ENCODE peak calls at places on chromosomes 2 and 18, in ten cellular contexts. One of them, this sample, is unnamed.

GRCh38 chr2:2742745-2743144 is 411.7 kb upstream of the MYT1L start:
- DNase-seq in ovary: no peak
- DNase-seq in HCT116: no peak
- DNase-seq in upper lobe of right lung: no peak
- DNase-seq in naive thymus-derived CD4-positive, alpha-beta T cell: no peak
- DNase-seq in stomach: no peak
- DNase-seq in fibroblast of lung: no peak
- DNase-seq in CD4-positive, CD25-positive, alpha-beta regulatory T cell: no peak
- DNase-seq in fibroblast of mammary gland: no peak
- DNase-seq in choroid plexus epithelial cell: no peak
- DNase-seq in this sample: no peak

GRCh38 chr2:271917-272316 is 7.2 kb downstream of the ACP1 start:
- DNase-seq in naive thymus-derived CD4-positive, alpha-beta T cell: no peak
- DNase-seq in ovary: no peak
- DNase-seq in choroid plexus epithelial cell: no peak
- DNase-seq in fibroblast of lung: no peak
- DNase-seq in upper lobe of right lung: no peak
- DNase-seq in fibroblast of mammary gland: no peak
- DNase-seq in stomach: no peak
- DNase-seq in CD4-positive, CD25-positive, alpha-beta regulatory T cell: no peak
- DNase-seq in HCT116: no peak
- DNase-seq in this sample: no peak

GRCh38 chr18:32530947-32531651 is 60.4 kb upstream of the GAREM1 start:
- DNase-seq in ovary: no peak
- DNase-seq in choroid plexus epithelial cell: peak
- DNase-seq in fibroblast of lung: peak
- DNase-seq in naive thymus-derived CD4-positive, alpha-beta T cell: peak
- DNase-seq in upper lobe of right lung: no peak
- DNase-seq in HCT116: no peak
- DNase-seq in stomach: no peak
- DNase-seq in fibroblast of mammary gland: peak
- DNase-seq in CD4-positive, CD25-positive, alpha-beta regulatory T cell: no peak
- DNase-seq in this sample: no peak

GRCh38 chr2:182324665-182325064 is 102.2 kb downstream of the PDE1A start:
- DNase-seq in ovary: no peak
- DNase-seq in choroid plexus epithelial cell: peak
- DNase-seq in fibroblast of lung: peak
- DNase-seq in HCT116: no peak
- DNase-seq in stomach: no peak
- DNase-seq in upper lobe of right lung: no peak
- DNase-seq in CD4-positive, CD25-positive, alpha-beta regulatory T cell: no peak
- DNase-seq in fibroblast of mammary gland: peak
- DNase-seq in naive thymus-derived CD4-positive, alpha-beta T cell: no peak
- DNase-seq in this sample: no peak

GRCh38 chr2:216740557-216741222 is 45.3 kb upstream of the IGFBP5 start:
- DNase-seq in CD4-positive, CD25-positive, alpha-beta regulatory T cell: no peak
- DNase-seq in fibroblast of mammary gland: peak
- DNase-seq in ovary: peak
- DNase-seq in HCT116: no peak
- DNase-seq in choroid plexus epithelial cell: peak
- DNase-seq in upper lobe of right lung: no peak
- DNase-seq in naive thymus-derived CD4-positive, alpha-beta T cell: no peak
- DNase-seq in stomach: no peak
- DNase-seq in fibroblast of lung: peak
- DNase-seq in this sample: no peak

GRCh38 chr2:70672990-70673647 is 94.9 kb downstream of the ADD2 start:
- DNase-seq in choroid plexus epithelial cell: no peak
- DNase-seq in CD4-positive, CD25-positive, alpha-beta regulatory T cell: no peak
- DNase-seq in HCT116: no peak
- DNase-seq in naive thymus-derived CD4-positive, alpha-beta T cell: no peak
- DNase-seq in fibroblast of lung: no peak
- DNase-seq in ovary: no peak
- DNase-seq in stomach: no peak
- DNase-seq in upper lobe of right lung: no peak
- DNase-seq in fibroblast of mammary gland: no peak
- DNase-seq in this sample: no peak

GRCh38 chr2:191246820-191247380 is 1.7 kb downstream of the MYO1B start:
- DNase-seq in stomach: no peak
- DNase-seq in upper lobe of right lung: no peak
- DNase-seq in fibroblast of lung: peak
- DNase-seq in naive thymus-derived CD4-positive, alpha-beta T cell: no peak
- DNase-seq in ovary: no peak
- DNase-seq in HCT116: no peak
- DNase-seq in CD4-positive, CD25-positive, alpha-beta regulatory T cell: no peak
- DNase-seq in choroid plexus epithelial cell: peak
- DNase-seq in fibroblast of mammary gland: no peak
- DNase-seq in this sample: no peak

GRCh38 chr18:62881509-62882016 is 166.2 kb downstream of the PHLPP1 start:
- DNase-seq in CD4-positive, CD25-positive, alpha-beta regulatory T cell: no peak
- DNase-seq in fibroblast of lung: peak
- DNase-seq in naive thymus-derived CD4-positive, alpha-beta T cell: no peak
- DNase-seq in stomach: no peak
- DNase-seq in fibroblast of mammary gland: peak
- DNase-seq in ovary: no peak
- DNase-seq in choroid plexus epithelial cell: peak
- DNase-seq in HCT116: peak
- DNase-seq in upper lobe of right lung: no peak
- DNase-seq in this sample: no peak

GRCh38 chr2:55116966-55117365 is 66.7 kb upstream of the RTN4 start:
- DNase-seq in fibroblast of mammary gland: no peak
- DNase-seq in stomach: no peak
- DNase-seq in fibroblast of lung: no peak
- DNase-seq in upper lobe of right lung: no peak
- DNase-seq in HCT116: no peak
- DNase-seq in choroid plexus epithelial cell: no peak
- DNase-seq in CD4-positive, CD25-positive, alpha-beta regulatory T cell: no peak
- DNase-seq in ovary: no peak
- DNase-seq in naive thymus-derived CD4-positive, alpha-beta T cell: no peak
- DNase-seq in this sample: no peak

DNA sequence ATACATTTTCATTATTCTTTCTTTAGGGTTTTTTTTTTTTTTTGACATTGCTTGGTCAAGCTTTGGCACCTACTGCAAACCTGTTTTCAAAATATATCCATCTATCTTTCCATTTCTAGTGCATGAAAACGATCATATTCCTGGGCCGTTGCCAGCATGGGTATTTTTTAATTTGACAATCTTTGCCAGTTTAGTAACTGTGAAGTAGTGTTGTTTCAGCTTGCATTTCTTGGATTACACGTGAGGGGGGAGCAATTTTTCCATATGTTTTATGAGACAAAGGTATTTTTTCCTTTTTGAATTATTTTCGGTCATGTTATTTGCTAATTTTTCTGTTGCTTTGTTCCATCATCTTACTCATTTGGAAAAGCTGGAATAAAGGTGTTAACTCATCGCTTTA is 40.9 kb downstream of the TSHZ1 start:
- DNase-seq in upper lobe of right lung: no peak
- DNase-seq in stomach: no peak
- DNase-seq in choroid plexus epithelial cell: no peak
- DNase-seq in ovary: no peak
- DNase-seq in HCT116: no peak
- DNase-seq in CD4-positive, CD25-positive, alpha-beta regulatory T cell: no peak
- DNase-seq in fibroblast of mammary gland: no peak
- DNase-seq in fibroblast of lung: no peak
- DNase-seq in naive thymus-derived CD4-positive, alpha-beta T cell: no peak
- DNase-seq in this sample: no peak
- H3K4me3 ChIP-seq in upper lobe of right lung: no peak
- H3K4me3 ChIP-seq in stomach: no peak
- H3K4me3 ChIP-seq in choroid plexus epithelial cell: no peak
- H3K4me3 ChIP-seq in ovary: no peak
- H3K4me3 ChIP-seq in HCT116: no peak
- H3K4me3 ChIP-seq in CD4-positive, CD25-positive, alpha-beta regulatory T cell: no peak
- H3K4me3 ChIP-seq in fibroblast of mammary gland: no peak
- H3K4me3 ChIP-seq in fibroblast of lung: no peak
- H3K4me3 ChIP-seq in naive thymus-derived CD4-positive, alpha-beta T cell: no peak
- H3K4me3 ChIP-seq in this sample: no peak

GRCh38 chr2:12043131-12043530 is 296.7 kb downstream of the LPIN1 start:
- DNase-seq in upper lobe of right lung: no peak
- DNase-seq in CD4-positive, CD25-positive, alpha-beta regulatory T cell: no peak
- DNase-seq in stomach: no peak
- DNase-seq in ovary: no peak
- DNase-seq in choroid plexus epithelial cell: no peak
- DNase-seq in fibroblast of mammary gland: no peak
- DNase-seq in fibroblast of lung: no peak
- DNase-seq in naive thymus-derived CD4-positive, alpha-beta T cell: no peak
- DNase-seq in HCT116: no peak
- DNase-seq in this sample: no peak

GRCh38 chr2:12047761-12048160 is 301.3 kb downstream of the LPIN1 start:
- DNase-seq in CD4-positive, CD25-positive, alpha-beta regulatory T cell: no peak
- DNase-seq in HCT116: no peak
- DNase-seq in naive thymus-derived CD4-positive, alpha-beta T cell: no peak
- DNase-seq in stomach: no peak
- DNase-seq in upper lobe of right lung: no peak
- DNase-seq in ovary: no peak
- DNase-seq in fibroblast of mammary gland: no peak
- DNase-seq in fibroblast of lung: no peak
- DNase-seq in choroid plexus epithelial cell: no peak
- DNase-seq in this sample: no peak

GRCh38 chr2:12046641-12047040 is 300.2 kb downstream of the LPIN1 start:
- DNase-seq in choroid plexus epithelial cell: peak
- DNase-seq in fibroblast of mammary gland: peak
- DNase-seq in ovary: no peak
- DNase-seq in HCT116: no peak
- DNase-seq in fibroblast of lung: peak
- DNase-seq in CD4-positive, CD25-positive, alpha-beta regulatory T cell: no peak
- DNase-seq in stomach: no peak
- DNase-seq in upper lobe of right lung: no peak
- DNase-seq in naive thymus-derived CD4-positive, alpha-beta T cell: no peak
- DNase-seq in this sample: no peak

GRCh38 chr2:12045864-12046291 is 299.4 kb downstream of the LPIN1 start:
- DNase-seq in ovary: no peak
- DNase-seq in HCT116: no peak
- DNase-seq in stomach: no peak
- DNase-seq in fibroblast of lung: no peak
- DNase-seq in naive thymus-derived CD4-positive, alpha-beta T cell: no peak
- DNase-seq in CD4-positive, CD25-positive, alpha-beta regulatory T cell: no peak
- DNase-seq in choroid plexus epithelial cell: no peak
- DNase-seq in fibroblast of mammary gland: no peak
- DNase-seq in upper lobe of right lung: no peak
- DNase-seq in this sample: no peak

GRCh38 chr2:12044857-12045256 is 298.4 kb downstream of the LPIN1 start:
- DNase-seq in stomach: no peak
- DNase-seq in choroid plexus epithelial cell: no peak
- DNase-seq in CD4-positive, CD25-positive, alpha-beta regulatory T cell: no peak
- DNase-seq in HCT116: no peak
- DNase-seq in fibroblast of lung: no peak
- DNase-seq in ovary: no peak
- DNase-seq in naive thymus-derived CD4-positive, alpha-beta T cell: peak
- DNase-seq in upper lobe of right lung: no peak
- DNase-seq in fibroblast of mammary gland: no peak
- DNase-seq in this sample: peak
- H3K4me3 ChIP-seq in stomach: no peak
- H3K4me3 ChIP-seq in choroid plexus epithelial cell: no peak
- H3K4me3 ChIP-seq in CD4-positive, CD25-positive, alpha-beta regulatory T cell: no peak
- H3K4me3 ChIP-seq in HCT116: no peak
- H3K4me3 ChIP-seq in fibroblast of lung: no peak
- H3K4me3 ChIP-seq in ovary: no peak
- H3K4me3 ChIP-seq in naive thymus-derived CD4-positive, alpha-beta T cell: peak
- H3K4me3 ChIP-seq in upper lobe of right lung: no peak
- H3K4me3 ChIP-seq in fibroblast of mammary gland: no peak
- H3K4me3 ChIP-seq in this sample: no peak

DNA sequence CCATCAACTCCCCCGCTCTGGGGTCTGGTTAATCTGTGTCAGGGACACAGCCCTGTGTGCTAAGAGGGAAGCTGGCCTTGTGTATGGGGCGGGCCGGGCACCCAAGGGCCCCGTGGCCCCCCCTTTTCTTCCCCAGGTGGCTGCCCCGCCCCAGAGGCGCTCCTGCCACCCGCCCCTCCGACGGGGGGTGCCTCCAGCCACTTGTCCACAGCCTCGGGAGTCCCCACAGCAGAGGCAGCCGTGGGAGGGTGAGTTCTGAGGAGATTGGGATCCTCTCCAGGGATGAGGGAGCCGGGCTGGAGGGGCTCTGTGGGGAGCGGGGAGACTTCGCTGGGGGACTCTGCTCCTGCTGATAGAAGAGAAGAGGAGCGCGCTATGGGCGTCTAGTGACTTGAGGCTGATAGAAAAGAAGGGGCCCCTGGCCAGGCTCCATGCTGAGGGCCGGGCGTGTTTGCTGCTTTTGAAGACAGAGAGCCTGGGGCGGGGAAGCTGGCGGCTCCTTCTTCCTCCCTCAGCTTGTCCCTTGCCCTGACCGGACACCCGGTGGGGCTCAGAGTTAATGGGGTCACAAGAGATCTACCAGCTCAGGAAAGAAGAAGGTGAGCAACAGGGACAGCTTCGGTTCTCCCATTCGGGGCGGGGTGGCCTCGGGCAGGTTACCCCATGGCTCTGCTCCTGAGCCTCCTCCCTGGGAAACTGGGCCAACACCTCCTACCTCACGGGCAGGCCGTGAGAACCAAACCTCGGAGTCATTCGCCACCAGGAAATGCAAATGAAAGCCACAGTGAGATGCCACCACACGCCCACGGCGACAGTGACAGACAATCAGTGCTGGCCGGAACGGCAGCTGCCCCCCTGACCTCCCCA is 89.4 kb upstream of the TAF1B start:
- DNase-seq in HCT116: no peak
- DNase-seq in stomach: peak
- DNase-seq in fibroblast of lung: no peak
- DNase-seq in CD4-positive, CD25-positive, alpha-beta regulatory T cell: no peak
- DNase-seq in upper lobe of right lung: peak
- DNase-seq in choroid plexus epithelial cell: no peak
- DNase-seq in naive thymus-derived CD4-positive, alpha-beta T cell: no peak
- DNase-seq in ovary: no peak
- DNase-seq in fibroblast of mammary gland: no peak
- DNase-seq in this sample: no peak
- H3K4me3 ChIP-seq in HCT116: peak
- H3K4me3 ChIP-seq in stomach: peak
- H3K4me3 ChIP-seq in fibroblast of lung: no peak
- H3K4me3 ChIP-seq in CD4-positive, CD25-positive, alpha-beta regulatory T cell: peak
- H3K4me3 ChIP-seq in upper lobe of right lung: no peak
- H3K4me3 ChIP-seq in choroid plexus epithelial cell: no peak
- H3K4me3 ChIP-seq in naive thymus-derived CD4-positive, alpha-beta T cell: peak
- H3K4me3 ChIP-seq in ovary: no peak
- H3K4me3 ChIP-seq in fibroblast of mammary gland: no peak
- H3K4me3 ChIP-seq in this sample: no peak

DNA sequence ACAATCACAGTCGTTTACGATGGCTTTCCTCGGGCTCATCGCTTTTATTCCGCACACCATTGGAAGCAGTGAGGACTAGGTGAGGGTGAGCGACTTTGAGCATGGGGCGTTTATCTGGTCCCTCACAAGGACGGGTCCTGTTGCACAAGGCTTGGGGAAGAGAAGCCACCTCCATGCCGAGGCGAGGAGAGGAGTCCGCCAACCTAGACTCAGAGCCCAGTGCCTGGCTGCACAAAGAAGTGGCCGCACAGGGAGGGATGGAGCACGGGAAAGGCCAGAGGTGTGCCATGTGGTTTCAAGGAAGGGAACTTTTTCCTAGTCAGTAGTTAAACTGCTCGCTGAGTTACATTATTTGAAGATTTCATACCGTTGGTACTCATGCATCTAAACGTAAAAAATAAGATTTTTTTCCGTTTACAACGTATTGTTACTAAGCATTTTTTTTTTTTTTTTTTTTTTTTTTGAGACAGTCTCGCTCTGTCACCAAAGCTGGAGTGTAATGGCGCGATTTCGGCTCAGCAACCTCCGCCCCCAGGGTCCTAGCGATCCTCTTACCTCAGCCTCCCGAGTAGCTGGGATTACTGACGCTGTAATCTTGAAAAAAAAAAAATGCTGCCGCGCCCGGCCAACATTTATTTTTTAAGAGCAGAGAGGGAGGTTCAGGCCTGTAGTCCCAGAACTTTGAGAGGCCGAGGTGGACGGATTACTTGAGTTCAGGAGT is 868 bp upstream of the CYP27C1 start:
- DNase-seq in HCT116: no peak
- DNase-seq in CD4-positive, CD25-positive, alpha-beta regulatory T cell: no peak
- DNase-seq in fibroblast of mammary gland: no peak
- DNase-seq in fibroblast of lung: no peak
- DNase-seq in upper lobe of right lung: no peak
- DNase-seq in choroid plexus epithelial cell: peak
- DNase-seq in naive thymus-derived CD4-positive, alpha-beta T cell: no peak
- DNase-seq in stomach: no peak
- DNase-seq in ovary: no peak
- DNase-seq in this sample: no peak
- H3K4me3 ChIP-seq in HCT116: no peak
- H3K4me3 ChIP-seq in CD4-positive, CD25-positive, alpha-beta regulatory T cell: no peak
- H3K4me3 ChIP-seq in fibroblast of mammary gland: no peak
- H3K4me3 ChIP-seq in fibroblast of lung: peak
- H3K4me3 ChIP-seq in upper lobe of right lung: no peak
- H3K4me3 ChIP-seq in choroid plexus epithelial cell: peak
- H3K4me3 ChIP-seq in naive thymus-derived CD4-positive, alpha-beta T cell: no peak
- H3K4me3 ChIP-seq in stomach: no peak
- H3K4me3 ChIP-seq in ovary: no peak
- H3K4me3 ChIP-seq in this sample: no peak